ENCODE peak calls at places on chromosomes 4 and X, in six cellular contexts. O, E, A, V, P and F are unnamed samples.

GRCh38 chr4:163790231-163790630 is 295.7 kb downstream of the TMA16 start:
- DNase-seq in O (no peak), E (no peak), A (no peak), V (no peak), P (no peak), F (no peak)

GRCh38 chr4:168514249-168514852 is 17.5 kb downstream of the PALLD start:
- DNase-seq in O (no peak), E (no peak), A (no peak), V (peak; percentile 79), P (no peak), F (no peak)

GRCh38 chrX:71178908-71179307 is 34.3 kb downstream of the NLGN3 start:
- DNase-seq in O (no peak), E (peak; percentile 54), A (no peak), V (peak; percentile 80), P (no peak), F (peak; percentile 47)

GRCh38 chrX:150225266-150225665 is 137.9 kb upstream of the MAMLD1 start:
- DNase-seq in O (no peak), E (no peak), A (no peak), V (no peak), P (no peak), F (no peak)

GRCh38 chrX:53729756-53730155 is 43.2 kb upstream of the HUWE1 start:
- DNase-seq in O (no peak), E (no peak), A (no peak), V (no peak), P (no peak), F (no peak)

GRCh38 chr4:86307432-86307831 is 52.4 kb downstream of the MAPK10 start:
- DNase-seq in O (no peak), E (no peak), A (no peak), V (no peak), P (no peak), F (no peak)

GRCh38 chr4:48813984-48814383 is 16.9 kb upstream of the OCIAD1 start:
- DNase-seq in O (no peak), E (no peak), A (no peak), V (peak; percentile 39), P (no peak), F (no peak)

GRCh38 chr4:84852081-84852480 is 114.4 kb downstream of the WDFY3 start:
- DNase-seq in O (no peak), E (no peak), A (no peak), V (no peak), P (no peak), F (no peak)

GRCh38 chr4:183098080-183098722 is 856 bp upstream of the WWC2 start:
- DNase-seq in O (no peak), E (no peak), A (peak; percentile 87), V (no peak), P (peak; percentile 60), F (peak; percentile 51)

GRCh38 chr4:32022071-32022470 is 1301.9 kb downstream of the PCDH7 start:
- DNase-seq in O (no peak), E (no peak), A (no peak), V (peak; percentile 14), P (no peak), F (no peak)

GRCh38 chrX:52346462-52347165 is 22.2 kb upstream of the XAGE2 start:
- DNase-seq in O (no peak), E (no peak), A (no peak), V (no peak), P (no peak), F (no peak)

GRCh38 chr4:151960449-151961246 is 199.8 kb upstream of the GATB start:
- DNase-seq in O (no peak), E (no peak), A (no peak), V (no peak), P (no peak), F (peak; percentile 17)

GRCh38 chr4:52868138-52868537 is 6.0 kb downstream of the RASL11B start:
- DNase-seq in O (no peak), E (no peak), A (peak; percentile 66), V (no peak), P (no peak), F (peak; percentile 57)

GRCh38 chr4:74428278-74428677 is 16.7 kb upstream of the AREG start:
- DNase-seq in O (peak; percentile 85), E (no peak), A (no peak), V (peak; percentile 40), P (no peak), F (no peak)

GRCh38 chr4:169074117-169074516 is 64.1 kb upstream of the CBR4 start:
- DNase-seq in O (no peak), E (no peak), A (no peak), V (no peak), P (no peak), F (no peak)

GRCh38 chr4:63458010-63458409 is 951.2 kb downstream of the TECRL start:
- DNase-seq in O (no peak), E (no peak), A (no peak), V (no peak), P (no peak), F (no peak)

GRCh38 chrX:94936722-94937121 is 1262.7 kb downstream of the FAM133A start:
- DNase-seq in O (no peak), E (no peak), A (no peak), V (no peak), P (no peak), F (no peak)

GRCh38 chr4:125550769-125551168 is 236.0 kb downstream of the FAT4 start:
- DNase-seq in O (no peak), E (no peak), A (no peak), V (no peak), P (no peak), F (no peak)

GRCh38 chr4:122170775-122171174 is 18.6 kb downstream of the BLTP1 start:
- DNase-seq in O (no peak), E (no peak), A (no peak), V (peak; percentile 59), P (no peak), F (no peak)

GRCh38 chr4:88604978-88605678 is 12.8 kb downstream of the HERC3 start:
- DNase-seq in O (no peak), E (no peak), A (no peak), V (no peak), P (no peak), F (no peak)

GRCh38 chr4:86250006-86250405 is 109.8 kb downstream of the MAPK10 start:
- DNase-seq in O (no peak), E (no peak), A (no peak), V (no peak), P (no peak), F (no peak)

GRCh38 chr4:67934628-67935027 is 28.7 kb downstream of the TMPRSS11A start:
- DNase-seq in O (peak; percentile 50), E (no peak), A (no peak), V (peak; percentile 41), P (no peak), F (no peak)

GRCh38 chrX:149060921-149061320 is 444.2 kb downstream of the IDS start:
- DNase-seq in O (no peak), E (no peak), A (no peak), V (no peak), P (no peak), F (no peak)

GRCh38 chr4:44674471-44674870 is 3.7 kb upstream of the GUF1 start:
- DNase-seq in O (no peak), E (no peak), A (no peak), V (peak; percentile 77), P (no peak), F (no peak)

GRCh38 chr4:185113340-185113739 is 29.7 kb upstream of the SLC25A4 start:
- DNase-seq in O (no peak), E (no peak), A (no peak), V (no peak), P (no peak), F (no peak)

GRCh38 chr4:40933272-40934053 is 183.7 kb downstream of the NSUN7 start:
- DNase-seq in O (no peak), E (no peak), A (no peak), V (no peak), P (no peak), F (no peak)

GRCh38 chr4:54277691-54278090 is 48.6 kb downstream of the PDGFRA start:
- DNase-seq in O (peak; percentile 65), E (no peak), A (no peak), V (peak; percentile 57), P (no peak), F (no peak)

GRCh38 chr4:132504438-132504837 is 644.7 kb upstream of the PCDH10 start:
- DNase-seq in O (peak; percentile 20), E (no peak), A (no peak), V (no peak), P (no peak), F (no peak)

GRCh38 chrX:34275710-34276109 is 143.6 kb upstream of the FAM47A start:
- DNase-seq in O (no peak), E (no peak), A (no peak), V (peak; percentile 1), P (no peak), F (no peak)

GRCh38 chr4:122783301-122784215 is 43.1 kb upstream of the FGF2 start:
- DNase-seq in O (peak; percentile 75), E (no peak), A (peak; percentile 77), V (peak; percentile 53), P (no peak), F (peak; percentile 78)

GRCh38 chr4:1504786-1505500 is 98.7 kb upstream of the NKX1-1 start:
- DNase-seq in O (no peak), E (no peak), A (no peak), V (no peak), P (peak; percentile 35), F (no peak)

GRCh38 chr4:69049860-69050259 is 46.4 kb upstream of the UGT2B7 start:
- DNase-seq in O (no peak), E (no peak), A (no peak), V (no peak), P (no peak), F (no peak)

GRCh38 chrX:84153538-84153937 is 34.5 kb downstream of the RPS6KA6 start:
- DNase-seq in O (no peak), E (no peak), A (no peak), V (no peak), P (no peak), F (no peak)

GRCh38 chr4:143184217-143184502 is 557 bp upstream of the USP38 start:
- DNase-seq in O (no peak), E (no peak), A (peak; percentile 64), V (no peak), P (no peak), F (no peak)

GRCh38 chrX:56792270-56793111 is 63.4 kb downstream of the NBDY start:
- DNase-seq in O (no peak), E (no peak), A (no peak), V (no peak), P (no peak), F (no peak)

GRCh38 chr4:115433501-115433900 is 320.1 kb upstream of the NDST4 start:
- DNase-seq in O (no peak), E (no peak), A (no peak), V (no peak), P (no peak), F (no peak)